ENCODE peak calls at places on chromosomes 11 and 22, in five cellular contexts. H, Z, S, D and I are unnamed samples.

GRCh38 chr11:75663808-75664207 is 5.0 kb downstream of the MAP6 start:
- DNase-seq in S (no peak), D (no peak), Z (no peak), H (no peak), I (no peak)

GRCh38 chr11:94304559-94304958 is at the start of gene IZUMO1R:
- DNase-seq in D (no peak), S (no peak), H (no peak), Z (no peak), I (no peak)

GRCh38 chr11:128796275-128796674 is 70.8 kb downstream of the KCNJ1 start:
- DNase-seq in H (no peak), D (no peak), S (no peak), Z (no peak), I (no peak)

GRCh38 chr22:20140107-20140445 is 8.5 kb downstream of the ZDHHC8 start:
- DNase-seq in Z (no peak), D (no peak), H (no peak), S (no peak), I (no peak)

GRCh38 chr22:19469421-19469820 is 9.6 kb downstream of the UFD1 start:
- DNase-seq in S (no peak), Z (no peak), H (no peak), D (no peak), I (no peak)

GRCh38 chr11:123740787-123741158 is 687 bp downstream of the ZNF202 start:
- DNase-seq in S (no peak), Z (no peak), H (no peak), D (no peak), I (no peak)

GRCh38 chr11:84673753-84674152 is 953.4 kb downstream of the DLG2 start:
- DNase-seq in H (no peak), S (no peak), D (no peak), Z (no peak), I (no peak)

GRCh38 chr11:73394416-73395296 is 18.5 kb downstream of the RELT start:
- DNase-seq in D (no peak), Z (no peak), S (peak; percentile 55), H (peak; percentile 73), I (no peak)

GRCh38 chr11:57566035-57566504 is 1.4 kb downstream of the UBE2L6 start:
- DNase-seq in S (no peak), D (peak; percentile 67), H (no peak), Z (no peak), I (no peak)

GRCh38 chr11:33266418-33267215 is 9.4 kb downstream of the HIPK3 start:
- DNase-seq in D (no peak), Z (no peak), H (no peak), S (no peak), I (no peak)

GRCh38 chr11:69938206-69938605 is 119.0 kb upstream of the FGF3 start:
- DNase-seq in Z (no peak), S (peak; percentile 27), H (peak; percentile 42), D (no peak), I (no peak)

GRCh38 chr11:133065847-133066485 is 466.3 kb downstream of the OPCML start:
- DNase-seq in S (no peak), D (no peak), Z (no peak), H (no peak), I (no peak)

GRCh38 chr11:8017894-8018741 is 31.0 kb downstream of the EIF3F start:
- DNase-seq in D (no peak), H (no peak), Z (no peak), S (no peak), I (peak; percentile 26)

GRCh38 chr22:18068381-18068988 is 9.3 kb upstream of the PEX26 start:
- DNase-seq in D (no peak), S (no peak), H (no peak), Z (no peak), I (peak; percentile 68)

GRCh38 chr22:39717099-39717498 is 146.5 kb downstream of the CACNA1I start:
- DNase-seq in S (no peak), H (no peak), D (no peak), Z (no peak), I (peak; percentile 3)

GRCh38 chr11:8011383-8011782 is 24.2 kb downstream of the EIF3F start:
- DNase-seq in S (no peak), Z (no peak), D (no peak), H (no peak), I (no peak)

GRCh38 chr11:22832315-22833041 is 2.9 kb upstream of the SVIP start:
- DNase-seq in Z (peak; percentile 6), D (no peak), H (no peak), S (no peak), I (no peak)

GRCh38 chr22:48475661-48476345 is 1351.9 kb downstream of the BRD1 start:
- DNase-seq in H (peak; percentile 67), S (no peak), Z (no peak), D (no peak), I (peak; percentile 40)

GRCh38 chr22:50320671-50321325 is 6.0 kb downstream of the DENND6B start:
- DNase-seq in D (no peak), S (no peak), H (no peak), Z (no peak), I (no peak)

GRCh38 chr11:76688146-76688545 is 17.6 kb upstream of the LRRC32 start:
- DNase-seq in S (no peak), Z (no peak), H (no peak), D (no peak), I (no peak)

GRCh38 chr11:125036933-125037332 is 26.2 kb upstream of the SLC37A2 start:
- DNase-seq in H (no peak), S (no peak), Z (no peak), D (no peak), I (no peak)

GRCh38 chr11:78138281-78138680 is 1.1 kb downstream of the ALG8 start:
- DNase-seq in Z (no peak), S (no peak), D (no peak), H (no peak), I (no peak)

GRCh38 chr22:46081036-46081830 is 69.1 kb upstream of the PPARA start:
- DNase-seq in S (peak; percentile 76), D (no peak), Z (no peak), H (peak; percentile 70), I (no peak)

GRCh38 chr11:48063424-48063978 is 83.1 kb downstream of the PTPRJ start:
- DNase-seq in H (no peak), D (no peak), Z (peak; percentile 13), S (peak; percentile 75), I (no peak)

GRCh38 chr11:1761857-1762536 is 1.7 kb downstream of the CTSD start:
- DNase-seq in H (peak; percentile 81), S (no peak), D (no peak), Z (no peak), I (no peak)

GRCh38 chr11:65851083-65851579 is 6.8 kb downstream of the CFL1 start:
- DNase-seq in D (no peak), Z (no peak), H (no peak), S (no peak), I (no peak)

GRCh38 chr11:65851811-65852507 is 6.0 kb downstream of the CFL1 start:
- DNase-seq in D (no peak), S (peak; percentile 50), Z (no peak), H (no peak), I (no peak)

GRCh38 chr11:65849771-65850216 is 8.2 kb downstream of the CFL1 start:
- DNase-seq in Z (no peak), S (no peak), D (no peak), H (no peak), I (no peak)

GRCh38 chr11:65849366-65849765 is 8.6 kb downstream of the CFL1 start:
- DNase-seq in Z (no peak), H (no peak), D (no peak), S (no peak), I (no peak)

DNA sequence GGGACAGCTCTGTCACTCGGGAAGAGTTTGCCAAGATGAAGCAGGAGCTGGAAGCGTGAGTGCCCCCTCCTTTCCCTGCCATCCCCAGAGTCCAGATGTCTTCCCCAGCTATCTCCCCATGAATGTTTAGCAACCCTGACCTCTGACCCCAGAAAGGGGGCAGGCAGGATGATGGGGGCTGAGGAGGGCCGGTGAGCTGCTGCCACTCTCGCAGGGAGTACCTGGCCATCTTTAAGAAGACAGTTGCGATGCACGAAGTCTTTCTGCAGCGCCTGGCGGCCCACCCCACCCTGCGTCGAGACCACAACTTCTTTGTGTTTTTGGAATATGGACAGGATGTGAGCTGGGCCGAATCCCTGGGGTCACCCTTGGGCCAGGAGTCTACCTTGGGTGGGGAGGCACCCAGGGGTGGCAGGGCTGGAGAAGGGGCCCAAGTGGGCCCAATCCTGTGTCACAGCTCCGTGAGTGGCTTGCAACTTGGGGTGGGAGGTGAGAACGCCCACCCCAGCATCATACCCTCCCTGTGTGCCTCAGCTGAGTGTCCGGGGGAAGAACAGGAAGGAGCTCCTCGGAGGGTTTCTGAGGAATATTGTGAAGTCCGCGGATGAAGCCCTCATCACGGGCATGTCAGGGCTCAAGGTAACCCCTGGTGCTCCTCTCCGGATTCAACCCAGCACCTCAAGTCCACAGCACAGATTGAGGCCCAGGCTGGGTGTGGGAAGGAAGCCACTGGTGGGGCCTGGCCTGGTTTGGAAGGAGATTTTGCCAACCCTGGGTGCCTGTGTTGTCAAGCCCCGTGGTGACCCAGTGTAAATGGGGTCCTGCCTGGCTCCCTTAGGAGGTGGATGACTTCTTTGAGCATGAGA is 7.5 kb downstream of the CFL1 start:
- DNase-seq in S (peak; percentile 62), H (no peak), Z (no peak), D (no peak), I (no peak)
- TF ChIP-seq POLR2AphosphoS5 in S (peak; percentile 20), H (peak; percentile 69), Z (no peak), D (no peak), I (no peak)

GRCh38 chr11:117817213-117818035 is 7.1 kb downstream of the FXYD2 start:
- DNase-seq in H (peak; percentile 94), Z (peak; percentile 63), D (peak; percentile 57), S (peak; percentile 91), I (peak; percentile 83)
- TF ChIP-seq POLR2AphosphoS5 in H (no peak), Z (no peak), D (peak; percentile 18), S (peak; percentile 38), I (no peak)

DNA sequence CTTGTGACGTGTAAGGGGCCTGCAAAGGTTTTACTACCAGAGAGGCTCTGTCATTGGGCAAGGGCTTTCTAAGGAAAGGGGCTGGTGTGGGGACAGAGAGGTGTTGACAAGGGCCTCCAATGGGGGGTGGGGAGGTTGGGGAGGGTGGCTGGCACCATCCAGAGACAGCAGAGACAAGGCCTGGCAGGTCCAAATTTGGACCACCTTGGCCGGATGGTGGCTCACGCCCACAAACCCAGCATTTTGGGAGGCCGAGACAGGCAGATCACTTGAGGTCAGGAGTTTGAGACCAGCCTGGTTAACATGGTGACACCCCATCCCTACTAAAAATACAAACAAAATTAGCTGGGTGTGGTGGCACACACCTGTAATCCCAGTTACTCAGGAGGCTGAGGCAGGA is 2.2 kb upstream of the CHRM4 start:
- DNase-seq in D (no peak), S (no peak), Z (no peak), H (no peak), I (no peak)
- TF ChIP-seq POLR2AphosphoS5 in D (no peak), S (no peak), Z (no peak), H (no peak), I (no peak)

GRCh38 chr11:16153951-16154350 is 202.4 kb downstream of the SOX6 start:
- DNase-seq in H (no peak), S (no peak), D (no peak), Z (no peak), I (no peak)

GRCh38 chr11:16151138-16151537 is 205.2 kb downstream of the SOX6 start:
- DNase-seq in S (no peak), H (no peak), Z (no peak), D (no peak), I (no peak)

DNA sequence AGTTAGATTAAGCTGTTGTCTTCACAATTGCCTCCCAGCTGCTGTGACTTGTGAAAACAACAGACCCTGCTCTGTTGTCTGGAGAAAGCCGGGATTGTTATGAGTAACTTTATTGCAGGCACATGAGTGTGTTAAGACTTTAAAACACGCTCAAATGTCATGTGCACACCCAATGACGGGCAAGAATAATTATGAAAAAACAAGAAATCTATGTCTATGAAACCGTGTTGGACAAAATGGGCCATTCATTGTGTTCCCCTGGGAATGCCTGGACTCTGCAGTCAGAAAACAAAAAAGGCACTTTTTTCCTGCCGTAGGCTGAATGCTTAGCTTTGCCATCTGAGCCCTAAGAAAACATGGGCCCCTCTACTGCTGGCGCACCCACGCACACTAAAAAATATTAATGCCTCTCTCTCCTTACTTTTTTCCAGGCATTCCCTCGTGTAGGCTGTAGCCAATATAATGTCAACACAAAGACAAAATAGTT is 208.0 kb downstream of the SOX6 start:
- DNase-seq in Z (no peak), S (no peak), D (no peak), H (no peak), I (no peak)
- TF ChIP-seq POLR2AphosphoS5 in Z (no peak), S (no peak), D (no peak), H (no peak), I (no peak)